ENCODE peak calls at places on chromosomes 6 and 20, in four cellular contexts. One of them, this sample, is unnamed.

GRCh38 chr6:40916816-40917215 is 122.2 kb downstream of the UNC5CL start:
- DNase-seq in neural crest cell: no peak
- DNase-seq in NCI-H460: no peak
- DNase-seq in NCI-H2081: no peak
- DNase-seq in this sample: no peak

GRCh38 chr20:45283529-45284065 is 23.0 kb upstream of the RBPJL start:
- DNase-seq in NCI-H2081: no peak
- DNase-seq in neural crest cell: no peak
- DNase-seq in NCI-H460: no peak
- DNase-seq in this sample: no peak

GRCh38 chr6:7169296-7169721 is 61.5 kb downstream of the RREB1 start:
- DNase-seq in NCI-H2081: no peak
- DNase-seq in NCI-H460: no peak
- DNase-seq in neural crest cell: no peak
- DNase-seq in this sample: no peak

GRCh38 chr6:158621694-158622544 is 22.6 kb downstream of the DYNLT1 start:
- DNase-seq in NCI-H2081: no peak
- DNase-seq in NCI-H460: no peak
- DNase-seq in neural crest cell: no peak
- DNase-seq in this sample: no peak

GRCh38 chr20:17197041-17197440 is 29.8 kb upstream of the PCSK2 start:
- DNase-seq in NCI-H460: no peak
- DNase-seq in neural crest cell: no peak
- DNase-seq in NCI-H2081: no peak
- DNase-seq in this sample: no peak

GRCh38 chr6:36129889-36130671 is at the start of gene MAPK13:
- DNase-seq in NCI-H2081: peak
- DNase-seq in neural crest cell: no peak
- DNase-seq in NCI-H460: no peak
- DNase-seq in this sample: peak

GRCh38 chr20:39390186-39390585 is 428.0 kb downstream of the DHX35 start:
- DNase-seq in neural crest cell: no peak
- DNase-seq in NCI-H2081: no peak
- DNase-seq in NCI-H460: no peak
- DNase-seq in this sample: no peak

GRCh38 chr6:36947570-36948351 is 6.8 kb upstream of the PI16 start:
- DNase-seq in NCI-H460: no peak
- DNase-seq in neural crest cell: no peak
- DNase-seq in NCI-H2081: no peak
- DNase-seq in this sample: no peak

GRCh38 chr6:39300739-39301138 is 13.5 kb downstream of the KCNK17 start:
- DNase-seq in neural crest cell: no peak
- DNase-seq in NCI-H460: no peak
- DNase-seq in NCI-H2081: no peak
- DNase-seq in this sample: no peak

GRCh38 chr6:109428889-109429477 is 11.4 kb downstream of the PPIL6 start:
- DNase-seq in neural crest cell: no peak
- DNase-seq in NCI-H2081: no peak
- DNase-seq in NCI-H460: no peak
- DNase-seq in this sample: no peak

GRCh38 chr20:7275628-7276237 is 508.2 kb downstream of the BMP2 start:
- DNase-seq in neural crest cell: no peak
- DNase-seq in NCI-H2081: no peak
- DNase-seq in NCI-H460: no peak
- DNase-seq in this sample: no peak

GRCh38 chr6:149094156-149094555 is 223.4 kb upstream of the TAB2 start:
- DNase-seq in neural crest cell: no peak
- DNase-seq in NCI-H2081: no peak
- DNase-seq in NCI-H460: no peak
- DNase-seq in this sample: no peak

GRCh38 chr6:391559-392440 is at the start of gene IRF4:
- DNase-seq in neural crest cell: no peak
- DNase-seq in NCI-H460: no peak
- DNase-seq in NCI-H2081: no peak
- DNase-seq in this sample: no peak

This sample was measured in progenitor cell of endocrine pancreas.